ENCODE peak calls at places on chromosomes 1 and 21, in six cellular contexts. D is GM03348; Y is central memory CD4-positive, alpha-beta T cell; N is stimulated activated CD8-positive, alpha-beta memory T cell treated with anti-CD3 and anti-CD28 coated beads, Interleukin-12 subunit alpha, Interleukin-12 subunit beta, amount 100 ng/mL, for 1 hour; I is activated CD4-positive, alpha-beta T cell treated with anti-CD3 and anti-CD28 coated beads, Interleukin-2, amount 10 ng/mL, durations not matched to agents 7 days and 5 days; K is HS-5. V is an unnamed sample.

GRCh38 chr1:119870917-119871486 is 25.3 kb downstream of the ADAM30 start:
- DNase-seq in D (peak), Y (peak), N (peak), I (peak), K (peak), V (peak)

GRCh38 chr1:197224160-197224559 is 43.9 kb upstream of the CRB1 start:
- DNase-seq in D (peak), Y (no peak), N (no peak), I (no peak), K (no peak), V (peak)

GRCh38 chr1:3170566-3171453 is 101.8 kb downstream of the PRDM16 start:
- DNase-seq in D (peak), Y (no peak), N (no peak), I (no peak), K (no peak), V (no peak)

GRCh38 chr1:2391034-2391384 is 345 bp downstream of the MORN1 start:
- DNase-seq in D (peak), Y (peak), N (no peak), I (no peak), K (no peak), V (no peak)

GRCh38 chr1:67723620-67724019 is 38.6 kb downstream of the GADD45A start:
- DNase-seq in D (no peak), Y (no peak), N (no peak), I (no peak), K (peak), V (peak)

GRCh38 chr1:227901906-227902640 is 45.7 kb downstream of the WNT9A start:
- DNase-seq in D (no peak), Y (no peak), N (no peak), I (no peak), K (no peak), V (no peak)

GRCh38 chr21:36909901-36910561 is 56.4 kb downstream of the HLCS start:
- DNase-seq in D (peak), Y (no peak), N (no peak), I (no peak), K (peak), V (peak)

GRCh38 chr1:26538480-26539412 is 9.2 kb downstream of the RPS6KA1 start:
- DNase-seq in D (peak), Y (peak), N (peak), I (peak), K (no peak), V (peak)

GRCh38 chr1:55727010-55727409 is 511.8 kb upstream of the USP24 start:
- DNase-seq in D (peak), Y (no peak), N (no peak), I (no peak), K (peak), V (peak)

GRCh38 chr1:181754103-181754502 is 270.8 kb downstream of the CACNA1E start:
- DNase-seq in D (no peak), Y (no peak), N (no peak), I (no peak), K (no peak), V (no peak)

GRCh38 chr1:96259399-96259798 is 462.2 kb upstream of the PTBP2 start:
- DNase-seq in D (no peak), Y (no peak), N (no peak), I (no peak), K (no peak), V (no peak)

V was measured in renal cortical epithelial cell.